ENCODE peak calls at places on chromosomes 6 and 20, in ten cellular contexts. W, G, L, O, Y, K, D, Q, A and X are unnamed samples.

GRCh38 chr20:32534661-32535240 is 50.4 kb downstream of the NOL4L start:
- DNase-seq in W (no peak), G (no peak), L (no peak), O (no peak), Y (no peak), K (no peak), D (no peak), Q (peak), A (no peak), X (no peak)

GRCh38 chr6:28525496-28526039 is at the start of gene GPX5:
- DNase-seq in W (no peak), G (no peak), L (no peak), O (no peak), Y (no peak), K (no peak), D (no peak), Q (no peak), A (no peak), X (no peak)

GRCh38 chr6:42390228-42390934 is 61.3 kb downstream of the TRERF1 start:
- DNase-seq in W (no peak), G (no peak), L (no peak), O (no peak), Y (no peak), K (no peak), D (no peak), Q (no peak), A (no peak), X (no peak)

GRCh38 chr6:14721103-14721758 is 524.6 kb upstream of the JARID2 start:
- DNase-seq in W (no peak), G (no peak), L (no peak), O (no peak), Y (no peak), K (no peak), D (no peak), Q (no peak), A (no peak), X (no peak)

GRCh38 chr6:43496370-43497128 is 13.6 kb downstream of the LRRC73 start:
- DNase-seq in W (peak), G (no peak), L (no peak), O (peak), Y (peak), K (no peak), D (peak), Q (no peak), A (no peak), X (no peak)

GRCh38 chr20:1467355-1468116 is 887 bp upstream of the NSFL1C start:
- DNase-seq in W (no peak), G (no peak), L (no peak), O (no peak), Y (peak), K (no peak), D (no peak), Q (peak), A (no peak), X (no peak)

GRCh38 chr6:34074064-34074739 is 71.7 kb downstream of the GRM4 start:
- DNase-seq in W (no peak), G (no peak), L (no peak), O (no peak), Y (no peak), K (no peak), D (no peak), Q (no peak), A (no peak), X (no peak)

GRCh38 chr6:22717906-22718305 is 148.5 kb downstream of the HDGFL1 start:
- DNase-seq in W (no peak), G (no peak), L (no peak), O (no peak), Y (no peak), K (no peak), D (no peak), Q (peak), A (no peak), X (no peak)

GRCh38 chr6:133612459-133612858 is 276.5 kb upstream of the TCF21 start:
- DNase-seq in W (no peak), G (no peak), L (no peak), O (no peak), Y (no peak), K (no peak), D (no peak), Q (no peak), A (no peak), X (no peak)

GRCh38 chr6:97394160-97394748 is 111.2 kb upstream of the MMS22L start:
- DNase-seq in W (peak), G (peak), L (no peak), O (no peak), Y (no peak), K (peak), D (no peak), Q (peak), A (no peak), X (peak)

GRCh38 chr20:60224914-60225313 is 266.7 kb downstream of the CDH26 start:
- DNase-seq in W (no peak), G (no peak), L (no peak), O (no peak), Y (no peak), K (no peak), D (no peak), Q (no peak), A (no peak), X (no peak)

GRCh38 chr6:161273356-161273751 is 507 bp downstream of the AGPAT4 start:
- DNase-seq in W (peak), G (no peak), L (no peak), O (no peak), Y (no peak), K (no peak), D (peak), Q (no peak), A (no peak), X (no peak)

GRCh38 chr20:50112512-50113419 is at the start of gene UBE2V1:
- DNase-seq in W (peak), G (peak), L (peak), O (peak), Y (peak), K (peak), D (peak), Q (peak), A (peak), X (peak)

GRCh38 chr6:33075208-33075567 is 602 bp upstream of the HLA-DPB1 start:
- DNase-seq in W (no peak), G (no peak), L (no peak), O (no peak), Y (no peak), K (no peak), D (no peak), Q (no peak), A (no peak), X (no peak)

GRCh38 chr6:36605102-36605501 is 10.9 kb downstream of the SRSF3 start:
- DNase-seq in W (no peak), G (no peak), L (no peak), O (no peak), Y (no peak), K (no peak), D (no peak), Q (no peak), A (no peak), X (no peak)

GRCh38 chr6:55528624-55529023 is 50.4 kb downstream of the HMGCLL1 start:
- DNase-seq in W (no peak), G (no peak), L (no peak), O (no peak), Y (no peak), K (no peak), D (no peak), Q (peak), A (no peak), X (no peak)

GRCh38 chr20:49320460-49320859 is 42.6 kb upstream of the ZNFX1 start:
- DNase-seq in W (peak), G (no peak), L (no peak), O (no peak), Y (no peak), K (no peak), D (no peak), Q (no peak), A (no peak), X (no peak)

GRCh38 chr6:14619419-14619781 is 501.8 kb downstream of the CD83 start:
- DNase-seq in W (no peak), G (no peak), L (no peak), O (no peak), Y (no peak), K (no peak), D (no peak), Q (no peak), A (no peak), X (no peak)

GRCh38 chr6:146336200-146336599 is 207.4 kb upstream of the RAB32 start:
- DNase-seq in W (no peak), G (no peak), L (no peak), O (no peak), Y (no peak), K (no peak), D (no peak), Q (no peak), A (no peak), X (no peak)

GRCh38 chr6:65199121-65199520 is 507.9 kb downstream of the EYS start:
- DNase-seq in W (no peak), G (no peak), L (no peak), O (no peak), Y (no peak), K (no peak), D (no peak), Q (no peak), A (no peak), X (no peak)

GRCh38 chr6:33633462-33634158 is 12.5 kb downstream of the ITPR3 start:
- DNase-seq in W (peak), G (no peak), L (peak), O (peak), Y (peak), K (no peak), D (peak), Q (peak), A (peak), X (no peak)

GRCh38 chr6:156857573-156857972 is 80.4 kb downstream of the ARID1B start:
- DNase-seq in W (no peak), G (no peak), L (no peak), O (no peak), Y (no peak), K (no peak), D (no peak), Q (no peak), A (no peak), X (no peak)

GRCh38 chr20:33601861-33602260 is 60.3 kb upstream of the C20orf144 start:
- DNase-seq in W (no peak), G (no peak), L (no peak), O (no peak), Y (no peak), K (no peak), D (no peak), Q (no peak), A (no peak), X (no peak)

GRCh38 chr20:24979036-24979960 is 13.3 kb downstream of the APMAP start:
- DNase-seq in W (no peak), G (no peak), L (no peak), O (no peak), Y (no peak), K (no peak), D (no peak), Q (no peak), A (no peak), X (no peak)

GRCh38 chr6:5205877-5206840 is 54.6 kb downstream of the LYRM4 start:
- DNase-seq in W (peak), G (no peak), L (peak), O (no peak), Y (peak), K (no peak), D (no peak), Q (peak), A (peak), X (peak)

GRCh38 chr6:138183792-138184134 is 22.0 kb downstream of the ARFGEF3 start:
- DNase-seq in W (no peak), G (no peak), L (no peak), O (no peak), Y (peak), K (no peak), D (no peak), Q (no peak), A (peak), X (no peak)

GRCh38 chr6:38686270-38687042 is 16.5 kb downstream of the GLO1 start:
- DNase-seq in W (no peak), G (no peak), L (no peak), O (no peak), Y (no peak), K (no peak), D (no peak), Q (no peak), A (no peak), X (no peak)

GRCh38 chr20:54643761-54644160 is 168.4 kb downstream of the DOK5 start:
- DNase-seq in W (peak), G (peak), L (peak), O (no peak), Y (no peak), K (no peak), D (peak), Q (no peak), A (no peak), X (peak)

GRCh38 chr20:24634855-24635254 is 165.4 kb downstream of the SYNDIG1 start:
- DNase-seq in W (peak), G (peak), L (peak), O (no peak), Y (peak), K (no peak), D (no peak), Q (no peak), A (peak), X (no peak)